ENCODE peak calls at places on chromosome 17, in seven cellular contexts. One of them, this sample, is unnamed.

GRCh38 chr17:72193395-72194106 is 72.7 kb downstream of the SOX9 start:
- DNase-seq in right cardiac atrium: peak
- DNase-seq in endodermal cell: peak
- DNase-seq in Peyer's patch: no peak
- DNase-seq in prostate gland: no peak
- DNase-seq in MG63: peak
- DNase-seq in left lung: no peak
- DNase-seq in this sample: peak

GRCh38 chr17:10790491-10791401 is 13.2 kb downstream of the TMEM238L start:
- DNase-seq in prostate gland: peak
- DNase-seq in endodermal cell: no peak
- DNase-seq in left lung: no peak
- DNase-seq in MG63: peak
- DNase-seq in right cardiac atrium: no peak
- DNase-seq in Peyer's patch: no peak
- DNase-seq in this sample: no peak

GRCh38 chr17:18025596-18026407 is 13.2 kb downstream of the ATPAF2 start:
- DNase-seq in right cardiac atrium: no peak
- DNase-seq in Peyer's patch: no peak
- DNase-seq in endodermal cell: no peak
- DNase-seq in prostate gland: no peak
- DNase-seq in left lung: no peak
- DNase-seq in MG63: no peak
- DNase-seq in this sample: no peak

GRCh38 chr17:80891096-80892018 is 100.3 kb upstream of the CHMP6 start:
- DNase-seq in endodermal cell: no peak
- DNase-seq in prostate gland: no peak
- DNase-seq in left lung: peak
- DNase-seq in MG63: peak
- DNase-seq in Peyer's patch: no peak
- DNase-seq in right cardiac atrium: no peak
- DNase-seq in this sample: peak

GRCh38 chr17:46167826-46168569 is 25.2 kb downstream of the KANSL1 start:
- DNase-seq in prostate gland: no peak
- DNase-seq in MG63: no peak
- DNase-seq in right cardiac atrium: no peak
- DNase-seq in endodermal cell: no peak
- DNase-seq in Peyer's patch: no peak
- DNase-seq in left lung: no peak
- DNase-seq in this sample: no peak

GRCh38 chr17:78889525-78889924 is 13.5 kb downstream of the CEP295NL start:
- DNase-seq in left lung: no peak
- DNase-seq in prostate gland: no peak
- DNase-seq in Peyer's patch: no peak
- DNase-seq in endodermal cell: no peak
- DNase-seq in MG63: no peak
- DNase-seq in right cardiac atrium: no peak
- DNase-seq in this sample: no peak

GRCh38 chr17:74957935-74958549 is 14.5 kb downstream of the HID1 start:
- DNase-seq in right cardiac atrium: peak
- DNase-seq in endodermal cell: peak
- DNase-seq in left lung: peak
- DNase-seq in MG63: peak
- DNase-seq in Peyer's patch: peak
- DNase-seq in prostate gland: peak
- DNase-seq in this sample: peak

GRCh38 chr17:49717371-49717841 is 9.6 kb upstream of the SLC35B1 start:
- DNase-seq in MG63: no peak
- DNase-seq in endodermal cell: no peak
- DNase-seq in right cardiac atrium: peak
- DNase-seq in left lung: no peak
- DNase-seq in prostate gland: no peak
- DNase-seq in Peyer's patch: no peak
- DNase-seq in this sample: no peak

GRCh38 chr17:18951941-18952842 is at the start of gene SLC5A10:
- DNase-seq in MG63: no peak
- DNase-seq in prostate gland: no peak
- DNase-seq in left lung: no peak
- DNase-seq in Peyer's patch: no peak
- DNase-seq in right cardiac atrium: peak
- DNase-seq in endodermal cell: peak
- DNase-seq in this sample: no peak

GRCh38 chr17:15026088-15026487 is 239.0 kb downstream of the PMP22 start:
- DNase-seq in left lung: no peak
- DNase-seq in Peyer's patch: no peak
- DNase-seq in right cardiac atrium: no peak
- DNase-seq in MG63: no peak
- DNase-seq in prostate gland: no peak
- DNase-seq in endodermal cell: no peak
- DNase-seq in this sample: no peak

GRCh38 chr17:19596869-19597268 is 51.7 kb upstream of the ALDH3A2 start:
- DNase-seq in left lung: no peak
- DNase-seq in MG63: no peak
- DNase-seq in endodermal cell: no peak
- DNase-seq in prostate gland: no peak
- DNase-seq in right cardiac atrium: no peak
- DNase-seq in Peyer's patch: no peak
- DNase-seq in this sample: no peak

GRCh38 chr17:4966844-4967538 is 626 bp downstream of the SPAG7 start:
- DNase-seq in MG63: peak
- DNase-seq in right cardiac atrium: peak
- DNase-seq in prostate gland: peak
- DNase-seq in Peyer's patch: peak
- DNase-seq in endodermal cell: peak
- DNase-seq in left lung: peak
- DNase-seq in this sample: peak

GRCh38 chr17:78745407-78746088 is 36.5 kb downstream of the CYTH1 start:
- DNase-seq in left lung: no peak
- DNase-seq in prostate gland: no peak
- DNase-seq in MG63: no peak
- DNase-seq in endodermal cell: peak
- DNase-seq in right cardiac atrium: no peak
- DNase-seq in Peyer's patch: no peak
- DNase-seq in this sample: no peak

GRCh38 chr17:34126496-34126895 is 128.6 kb upstream of the CCL2 start:
- DNase-seq in endodermal cell: no peak
- DNase-seq in Peyer's patch: no peak
- DNase-seq in MG63: no peak
- DNase-seq in right cardiac atrium: no peak
- DNase-seq in prostate gland: no peak
- DNase-seq in left lung: no peak
- DNase-seq in this sample: no peak

GRCh38 chr17:13114601-13115024 is 96.8 kb upstream of the ELAC2 start:
- DNase-seq in MG63: peak
- DNase-seq in right cardiac atrium: peak
- DNase-seq in left lung: peak
- DNase-seq in Peyer's patch: no peak
- DNase-seq in endodermal cell: peak
- DNase-seq in prostate gland: no peak
- DNase-seq in this sample: no peak

GRCh38 chr17:34651267-34651955 is 72.0 kb downstream of the TMEM132E start:
- DNase-seq in prostate gland: no peak
- DNase-seq in endodermal cell: no peak
- DNase-seq in right cardiac atrium: no peak
- DNase-seq in MG63: no peak
- DNase-seq in Peyer's patch: no peak
- DNase-seq in left lung: no peak
- DNase-seq in this sample: no peak

GRCh38 chr17:79991924-79992656 is 43.6 kb downstream of the TBC1D16 start:
- DNase-seq in left lung: no peak
- DNase-seq in MG63: no peak
- DNase-seq in right cardiac atrium: peak
- DNase-seq in Peyer's patch: peak
- DNase-seq in endodermal cell: no peak
- DNase-seq in prostate gland: peak
- DNase-seq in this sample: peak

GRCh38 chr17:62760059-62760887 is 47.8 kb downstream of the MARCHF10 start:
- DNase-seq in left lung: no peak
- DNase-seq in endodermal cell: peak
- DNase-seq in right cardiac atrium: no peak
- DNase-seq in Peyer's patch: no peak
- DNase-seq in prostate gland: no peak
- DNase-seq in MG63: no peak
- DNase-seq in this sample: no peak

GRCh38 chr17:52035336-52035915 is 123.1 kb downstream of the CA10 start:
- DNase-seq in prostate gland: no peak
- DNase-seq in left lung: no peak
- DNase-seq in right cardiac atrium: peak
- DNase-seq in endodermal cell: no peak
- DNase-seq in MG63: peak
- DNase-seq in Peyer's patch: no peak
- DNase-seq in this sample: no peak

GRCh38 chr17:50564916-50565315 is 4.4 kb downstream of the CACNA1G start:
- DNase-seq in left lung: peak
- DNase-seq in endodermal cell: no peak
- DNase-seq in Peyer's patch: no peak
- DNase-seq in right cardiac atrium: peak
- DNase-seq in MG63: peak
- DNase-seq in prostate gland: no peak
- DNase-seq in this sample: peak

GRCh38 chr17:8753976-8754440 is 4.3 kb downstream of the SPDYE4 start:
- DNase-seq in left lung: no peak
- DNase-seq in prostate gland: no peak
- DNase-seq in MG63: no peak
- DNase-seq in right cardiac atrium: no peak
- DNase-seq in Peyer's patch: no peak
- DNase-seq in endodermal cell: no peak
- DNase-seq in this sample: no peak

GRCh38 chr17:12959441-12959840 is 58.4 kb downstream of the ELAC2 start:
- DNase-seq in prostate gland: no peak
- DNase-seq in left lung: no peak
- DNase-seq in endodermal cell: no peak
- DNase-seq in Peyer's patch: no peak
- DNase-seq in right cardiac atrium: no peak
- DNase-seq in MG63: peak
- DNase-seq in this sample: no peak

GRCh38 chr17:68034452-68034776 is 1.1 kb upstream of the KPNA2 start:
- DNase-seq in endodermal cell: no peak
- DNase-seq in right cardiac atrium: no peak
- DNase-seq in MG63: no peak
- DNase-seq in Peyer's patch: no peak
- DNase-seq in left lung: no peak
- DNase-seq in prostate gland: no peak
- DNase-seq in this sample: no peak
- H3K4me3 ChIP-seq in endodermal cell: peak
- H3K4me3 ChIP-seq in right cardiac atrium: no peak
- H3K4me3 ChIP-seq in MG63: peak
- H3K4me3 ChIP-seq in Peyer's patch: no peak
- H3K4me3 ChIP-seq in left lung: no peak
- H3K4me3 ChIP-seq in prostate gland: no peak
- H3K4me3 ChIP-seq in this sample: no peak

GRCh38 chr17:82231562-82232321 is 2.9 kb downstream of the SLC16A3 start:
- DNase-seq in MG63: no peak
- DNase-seq in prostate gland: peak
- DNase-seq in right cardiac atrium: peak
- DNase-seq in endodermal cell: peak
- DNase-seq in left lung: peak
- DNase-seq in Peyer's patch: peak
- DNase-seq in this sample: peak
- H3K4me3 ChIP-seq in MG63: peak
- H3K4me3 ChIP-seq in prostate gland: peak
- H3K4me3 ChIP-seq in right cardiac atrium: peak
- H3K4me3 ChIP-seq in endodermal cell: peak
- H3K4me3 ChIP-seq in left lung: peak
- H3K4me3 ChIP-seq in Peyer's patch: peak
- H3K4me3 ChIP-seq in this sample: peak

GRCh38 chr17:61436995-61437704 is 15.1 kb upstream of the TBX4 start:
- DNase-seq in right cardiac atrium: no peak
- DNase-seq in prostate gland: no peak
- DNase-seq in left lung: no peak
- DNase-seq in Peyer's patch: no peak
- DNase-seq in endodermal cell: no peak
- DNase-seq in MG63: no peak
- DNase-seq in this sample: no peak
- H3K4me3 ChIP-seq in right cardiac atrium: no peak
- H3K4me3 ChIP-seq in prostate gland: no peak
- H3K4me3 ChIP-seq in left lung: no peak
- H3K4me3 ChIP-seq in Peyer's patch: no peak
- H3K4me3 ChIP-seq in endodermal cell: no peak
- H3K4me3 ChIP-seq in MG63: no peak
- H3K4me3 ChIP-seq in this sample: no peak

GRCh38 chr17:63963123-63963522 is 9.6 kb downstream of the SCN4A start:
- DNase-seq in MG63: no peak
- DNase-seq in Peyer's patch: no peak
- DNase-seq in right cardiac atrium: peak
- DNase-seq in prostate gland: no peak
- DNase-seq in left lung: no peak
- DNase-seq in endodermal cell: no peak
- DNase-seq in this sample: peak

GRCh38 chr17:63962298-63962744 is 10.4 kb downstream of the SCN4A start:
- DNase-seq in endodermal cell: no peak
- DNase-seq in Peyer's patch: no peak
- DNase-seq in MG63: no peak
- DNase-seq in prostate gland: no peak
- DNase-seq in right cardiac atrium: no peak
- DNase-seq in left lung: no peak
- DNase-seq in this sample: no peak

GRCh38 chr17:63960430-63960829 is 12.3 kb downstream of the SCN4A start:
- DNase-seq in MG63: no peak
- DNase-seq in prostate gland: no peak
- DNase-seq in left lung: no peak
- DNase-seq in Peyer's patch: no peak
- DNase-seq in endodermal cell: peak
- DNase-seq in right cardiac atrium: no peak
- DNase-seq in this sample: no peak

GRCh38 chr17:63960006-63960405 is 12.7 kb downstream of the SCN4A start:
- DNase-seq in right cardiac atrium: no peak
- DNase-seq in prostate gland: no peak
- DNase-seq in endodermal cell: no peak
- DNase-seq in Peyer's patch: no peak
- DNase-seq in left lung: no peak
- DNase-seq in MG63: no peak
- DNase-seq in this sample: no peak

DNA sequence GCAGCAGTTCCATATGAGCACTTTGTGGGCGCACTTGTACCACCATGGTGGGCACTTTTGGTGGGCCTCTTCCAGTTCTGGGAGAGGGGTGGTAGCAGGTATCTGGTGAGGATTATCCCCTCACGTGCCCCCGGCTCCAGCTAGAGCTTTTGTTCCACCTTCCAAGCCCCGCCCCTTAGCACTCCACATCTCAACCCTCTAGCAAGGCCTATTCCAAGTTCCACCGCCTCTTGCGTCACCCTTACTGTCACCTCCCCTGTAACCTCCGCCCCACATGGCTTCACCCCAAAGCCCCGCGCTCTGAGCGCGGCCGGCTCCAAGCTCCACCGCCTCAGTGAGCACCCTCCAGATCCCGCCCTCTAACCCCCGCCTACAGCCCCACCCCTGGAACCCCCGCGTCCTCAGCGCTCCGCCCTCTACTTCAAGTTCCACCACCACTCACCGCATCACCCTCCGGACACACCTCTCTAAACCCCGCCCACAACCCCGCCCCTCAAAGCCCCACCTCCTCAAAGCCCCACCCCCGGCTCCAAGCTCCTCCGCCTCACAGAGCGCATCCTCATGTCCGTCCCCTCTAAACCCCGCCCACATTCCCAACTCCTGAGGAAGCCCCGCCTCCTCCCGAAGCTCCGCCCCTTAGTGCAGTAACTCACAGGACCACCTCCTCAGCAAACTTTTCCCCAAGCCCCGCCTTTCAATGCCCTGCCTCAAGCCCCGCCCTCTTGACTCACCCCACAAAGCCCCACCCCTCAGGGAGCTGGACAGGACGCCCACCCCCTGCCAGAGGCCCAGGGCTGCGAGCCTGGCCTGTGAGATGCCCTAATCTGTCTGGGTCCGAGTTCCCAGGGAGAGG is 11.1 kb downstream of the SCN4A start:
- DNase-seq in Peyer's patch: peak
- DNase-seq in prostate gland: no peak
- DNase-seq in left lung: peak
- DNase-seq in MG63: peak
- DNase-seq in right cardiac atrium: peak
- DNase-seq in endodermal cell: peak
- DNase-seq in this sample: peak
- H3K4me3 ChIP-seq in Peyer's patch: no peak
- H3K4me3 ChIP-seq in prostate gland: no peak
- H3K4me3 ChIP-seq in left lung: peak
- H3K4me3 ChIP-seq in MG63: no peak
- H3K4me3 ChIP-seq in right cardiac atrium: peak
- H3K4me3 ChIP-seq in endodermal cell: peak
- H3K4me3 ChIP-seq in this sample: peak

This sample was measured in heart left ventricle.